ENCODE peak calls at places on chromosomes 16 and 17, in five cellular contexts. Z is non-pigmented ciliary epithelial cell, K is MM.1S, Q is midbrain, F is HAP-1. S is an unnamed sample.

GRCh38 chr17:6269474-6269873 is 165.4 kb downstream of the AIPL1 start:
- DNase-seq in Z (no peak), K (peak), Q (peak), F (peak), S (no peak)

GRCh38 chr16:88688013-88688778 is 1.9 kb upstream of the SNAI3 start:
- DNase-seq in Z (no peak), K (no peak), Q (no peak), F (no peak), S (no peak)

GRCh38 chr17:65156185-65156834 is 19.1 kb downstream of the RGS9 start:
- DNase-seq in Z (no peak), K (no peak), Q (no peak), F (no peak), S (no peak)

GRCh38 chr17:70310251-70310672 is 140.9 kb downstream of the KCNJ2 start:
- DNase-seq in Z (no peak), K (no peak), Q (no peak), F (no peak), S (no peak)

GRCh38 chr17:77280304-77280910 is 139.6 kb downstream of the SEC14L1 start:
- DNase-seq in Z (no peak), K (peak), Q (no peak), F (no peak), S (no peak)

GRCh38 chr16:57748596-57748995 is 13.0 kb downstream of the KATNB1 start:
- DNase-seq in Z (no peak), K (no peak), Q (no peak), F (no peak), S (no peak)

GRCh38 chr17:73637866-73638265 is 6.4 kb downstream of the SDK2 start:
- DNase-seq in Z (no peak), K (no peak), Q (no peak), F (no peak), S (no peak)

GRCh38 chr17:57605734-57606105 is 139.4 kb downstream of the CCDC182 start:
- DNase-seq in Z (no peak), K (no peak), Q (no peak), F (no peak), S (no peak)

GRCh38 chr17:3667366-3668278 is 756 bp downstream of the TAX1BP3 start:
- DNase-seq in Z (peak), K (peak), Q (peak), F (peak), S (no peak)

GRCh38 chr16:4693296-4693955 is at the start of gene NUDT16L1:
- DNase-seq in Z (peak), K (peak), Q (peak), F (peak), S (peak)

GRCh38 chr16:3150346-3151218 is 15.8 kb downstream of the ZNF213 start:
- DNase-seq in Z (no peak), K (peak), Q (peak), F (peak), S (no peak)

GRCh38 chr17:2929881-2930533 is 133.4 kb downstream of the OR1D5 start:
- DNase-seq in Z (no peak), K (no peak), Q (no peak), F (peak), S (no peak)

GRCh38 chr17:2172447-2172938 is 117.6 kb downstream of the HIC1 start:
- DNase-seq in Z (no peak), K (no peak), Q (no peak), F (no peak), S (no peak)

GRCh38 chr16:4979736-4980660 is 21.9 kb downstream of the SEC14L5 start:
- DNase-seq in Z (no peak), K (no peak), Q (no peak), F (no peak), S (no peak)